ENCODE peak calls at places on chromosomes 16 and 17, in nine cellular contexts. One of them, this sample, is unnamed.
A peak's percentile ranks its signal among the peaks of the same experiment; 100 is the strongest.

GRCh38 chr17:4858880-4859260 is 25.7 kb downstream of the MINK1 start:
- DNase-seq in lower leg skin: peak; percentile 68
- DNase-seq in A549: no peak
- DNase-seq in transverse colon: peak; percentile 40
- DNase-seq in tibial nerve: no peak
- DNase-seq in endothelial cell of umbilical vein: peak; percentile 69
- DNase-seq in uterus: no peak
- DNase-seq in ovary: no peak
- DNase-seq in IMR-90: peak; percentile 27
- DNase-seq in this sample: no peak

GRCh38 chr17:82848022-82848592 is 8.3 kb upstream of the ZNF750 start:
- DNase-seq in A549: no peak
- DNase-seq in IMR-90: peak; percentile 79
- DNase-seq in uterus: peak; percentile 66
- DNase-seq in lower leg skin: no peak
- DNase-seq in transverse colon: peak; percentile 82
- DNase-seq in endothelial cell of umbilical vein: peak; percentile 16
- DNase-seq in tibial nerve: no peak
- DNase-seq in ovary: peak; percentile 72
- DNase-seq in this sample: no peak

GRCh38 chr16:1184980-1185379 is 32.1 kb downstream of the CACNA1H start:
- DNase-seq in endothelial cell of umbilical vein: no peak
- DNase-seq in A549: no peak
- DNase-seq in lower leg skin: no peak
- DNase-seq in ovary: no peak
- DNase-seq in uterus: no peak
- DNase-seq in IMR-90: no peak
- DNase-seq in transverse colon: no peak
- DNase-seq in tibial nerve: no peak
- DNase-seq in this sample: no peak

GRCh38 chr16:27633221-27633620 is 83.3 kb downstream of the KATNIP start:
- DNase-seq in lower leg skin: no peak
- DNase-seq in ovary: no peak
- DNase-seq in tibial nerve: no peak
- DNase-seq in uterus: no peak
- DNase-seq in IMR-90: no peak
- DNase-seq in endothelial cell of umbilical vein: no peak
- DNase-seq in A549: no peak
- DNase-seq in transverse colon: no peak
- DNase-seq in this sample: no peak

GRCh38 chr16:88999457-89000206 is 22.6 kb upstream of the CBFA2T3 start:
- DNase-seq in transverse colon: no peak
- DNase-seq in IMR-90: no peak
- DNase-seq in endothelial cell of umbilical vein: no peak
- DNase-seq in A549: no peak
- DNase-seq in lower leg skin: no peak
- DNase-seq in uterus: no peak
- DNase-seq in tibial nerve: no peak
- DNase-seq in ovary: no peak
- DNase-seq in this sample: peak; percentile 41

GRCh38 chr17:62794666-62794971 is 13.5 kb downstream of the MARCHF10 start:
- DNase-seq in IMR-90: no peak
- DNase-seq in endothelial cell of umbilical vein: peak; percentile 75
- DNase-seq in lower leg skin: no peak
- DNase-seq in ovary: no peak
- DNase-seq in A549: no peak
- DNase-seq in transverse colon: no peak
- DNase-seq in tibial nerve: no peak
- DNase-seq in uterus: no peak
- DNase-seq in this sample: no peak

GRCh38 chr17:81821603-81822311 is 11.3 kb downstream of the MCRIP1 start:
- DNase-seq in endothelial cell of umbilical vein: peak; percentile 63
- DNase-seq in transverse colon: peak; percentile 95
- DNase-seq in ovary: peak; percentile 72
- DNase-seq in tibial nerve: peak; percentile 37
- DNase-seq in IMR-90: peak; percentile 29
- DNase-seq in lower leg skin: peak; percentile 72
- DNase-seq in uterus: peak; percentile 55
- DNase-seq in A549: peak; percentile 93
- DNase-seq in this sample: peak; percentile 54

GRCh38 chr16:76081936-76082335 is 195.3 kb upstream of the CNTNAP4 start:
- DNase-seq in endothelial cell of umbilical vein: no peak
- DNase-seq in A549: no peak
- DNase-seq in transverse colon: no peak
- DNase-seq in IMR-90: no peak
- DNase-seq in tibial nerve: no peak
- DNase-seq in ovary: no peak
- DNase-seq in uterus: no peak
- DNase-seq in lower leg skin: no peak
- DNase-seq in this sample: no peak

GRCh38 chr17:79612468-79613194 is 1.8 kb upstream of the RBFOX3 start:
- DNase-seq in ovary: no peak
- DNase-seq in lower leg skin: no peak
- DNase-seq in uterus: no peak
- DNase-seq in IMR-90: peak; percentile 5
- DNase-seq in A549: peak; percentile 94
- DNase-seq in transverse colon: peak; percentile 58
- DNase-seq in endothelial cell of umbilical vein: peak; percentile 24
- DNase-seq in tibial nerve: no peak
- DNase-seq in this sample: peak; percentile 65

GRCh38 chr17:79531696-79532095 is 79.2 kb downstream of the RBFOX3 start:
- DNase-seq in uterus: no peak
- DNase-seq in lower leg skin: no peak
- DNase-seq in IMR-90: no peak
- DNase-seq in ovary: no peak
- DNase-seq in endothelial cell of umbilical vein: no peak
- DNase-seq in A549: no peak
- DNase-seq in tibial nerve: no peak
- DNase-seq in transverse colon: no peak
- DNase-seq in this sample: no peak

GRCh38 chr17:62562656-62563055 is 64.8 kb upstream of the MRC2 start:
- DNase-seq in endothelial cell of umbilical vein: peak; percentile 71
- DNase-seq in IMR-90: peak; percentile 68
- DNase-seq in ovary: no peak
- DNase-seq in uterus: no peak
- DNase-seq in transverse colon: peak; percentile 13
- DNase-seq in lower leg skin: no peak
- DNase-seq in tibial nerve: no peak
- DNase-seq in A549: no peak
- DNase-seq in this sample: no peak

GRCh38 chr16:52434224-52434623 is 112.7 kb downstream of the TOX3 start:
- DNase-seq in ovary: no peak
- DNase-seq in IMR-90: no peak
- DNase-seq in uterus: no peak
- DNase-seq in tibial nerve: no peak
- DNase-seq in lower leg skin: no peak
- DNase-seq in endothelial cell of umbilical vein: no peak
- DNase-seq in transverse colon: no peak
- DNase-seq in A549: no peak
- DNase-seq in this sample: no peak

GRCh38 chr16:87824991-87825841 is 44.1 kb downstream of the SLC7A5 start:
- DNase-seq in IMR-90: no peak
- DNase-seq in endothelial cell of umbilical vein: no peak
- DNase-seq in A549: no peak
- DNase-seq in ovary: no peak
- DNase-seq in lower leg skin: no peak
- DNase-seq in tibial nerve: no peak
- DNase-seq in uterus: no peak
- DNase-seq in transverse colon: no peak
- DNase-seq in this sample: no peak

GRCh38 chr16:69941251-69942098 is 9.7 kb upstream of the CLEC18A start:
- DNase-seq in transverse colon: no peak
- DNase-seq in uterus: no peak
- DNase-seq in ovary: no peak
- DNase-seq in A549: no peak
- DNase-seq in tibial nerve: no peak
- DNase-seq in lower leg skin: no peak
- DNase-seq in endothelial cell of umbilical vein: no peak
- DNase-seq in IMR-90: no peak
- DNase-seq in this sample: no peak

GRCh38 chr17:82974136-82974952 is 105.1 kb upstream of the METRNL start:
- DNase-seq in lower leg skin: no peak
- DNase-seq in ovary: no peak
- DNase-seq in endothelial cell of umbilical vein: no peak
- DNase-seq in tibial nerve: no peak
- DNase-seq in A549: no peak
- DNase-seq in IMR-90: no peak
- DNase-seq in transverse colon: no peak
- DNase-seq in uterus: no peak
- DNase-seq in this sample: no peak

GRCh38 chr16:4347765-4348509 is 3.2 kb downstream of the PAM16 start:
- DNase-seq in A549: no peak
- DNase-seq in transverse colon: no peak
- DNase-seq in ovary: no peak
- DNase-seq in tibial nerve: no peak
- DNase-seq in IMR-90: no peak
- DNase-seq in uterus: no peak
- DNase-seq in endothelial cell of umbilical vein: no peak
- DNase-seq in lower leg skin: no peak
- DNase-seq in this sample: peak; percentile 68

GRCh38 chr16:3282747-3283524 is at the start of gene ZNF263:
- DNase-seq in tibial nerve: peak; percentile 94
- DNase-seq in uterus: peak; percentile 94
- DNase-seq in lower leg skin: peak; percentile 97
- DNase-seq in ovary: peak; percentile 94
- DNase-seq in A549: peak; percentile 97
- DNase-seq in endothelial cell of umbilical vein: peak; percentile 98
- DNase-seq in transverse colon: peak; percentile 97
- DNase-seq in IMR-90: peak; percentile 98
- DNase-seq in this sample: peak; percentile 97
- TF ChIP-seq POLR2A in tibial nerve: peak; percentile 76
- TF ChIP-seq POLR2A in uterus: peak; percentile 62
- TF ChIP-seq POLR2A in lower leg skin: peak; percentile 67
- TF ChIP-seq POLR2A in ovary: peak; percentile 78
- TF ChIP-seq POLR2A in A549: peak; percentile 67
- TF ChIP-seq POLR2A in endothelial cell of umbilical vein: peak; percentile 75
- TF ChIP-seq POLR2A in transverse colon: peak; percentile 77
- TF ChIP-seq POLR2A in IMR-90: peak; percentile 87
- TF ChIP-seq POLR2A in this sample: peak; percentile 74

DNA sequence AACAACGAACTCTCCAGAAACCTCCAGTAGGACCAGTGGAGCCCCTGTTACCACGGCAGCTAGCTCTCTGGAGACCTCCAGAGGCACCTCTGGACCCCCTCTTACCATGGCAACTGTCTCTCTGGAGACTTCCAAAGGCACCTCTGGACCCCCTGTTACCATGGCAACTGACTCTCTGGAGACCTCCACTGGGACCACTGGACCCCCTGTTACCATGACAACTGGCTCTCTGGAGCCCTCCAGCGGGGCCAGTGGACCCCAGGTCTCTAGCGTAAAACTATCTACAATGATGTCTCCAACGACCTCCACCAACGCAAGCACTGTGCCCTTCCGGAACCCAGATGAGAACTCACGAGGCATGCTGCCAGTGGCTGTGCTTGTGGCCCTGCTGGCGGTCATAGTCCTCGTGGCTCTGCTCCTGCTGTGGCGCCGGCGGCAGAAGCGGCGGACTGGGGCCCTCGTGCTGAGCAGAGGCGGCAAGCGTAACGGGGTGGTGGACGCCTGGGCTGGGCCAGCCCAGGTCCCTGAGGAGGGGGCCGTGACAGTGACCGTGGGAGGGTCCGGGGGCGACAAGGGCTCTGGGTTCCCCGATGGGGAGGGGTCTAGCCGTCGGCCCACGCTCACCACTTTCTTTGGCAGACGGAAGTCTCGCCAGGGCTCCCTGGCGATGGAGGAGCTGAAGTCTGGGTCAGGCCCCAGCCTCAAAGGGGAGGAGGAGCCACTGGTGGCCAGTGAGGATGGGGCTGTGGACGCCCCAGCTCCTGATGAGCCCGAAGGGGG is 1.3 kb downstream of the SPN start:
- DNase-seq in endothelial cell of umbilical vein: no peak
- DNase-seq in IMR-90: no peak
- DNase-seq in tibial nerve: no peak
- DNase-seq in ovary: no peak
- DNase-seq in transverse colon: peak; percentile 32
- DNase-seq in A549: no peak
- DNase-seq in uterus: no peak
- DNase-seq in lower leg skin: no peak
- DNase-seq in this sample: peak; percentile 90
- H3K4me3 ChIP-seq in endothelial cell of umbilical vein: no peak overlapping the region
- H3K4me3 ChIP-seq in IMR-90: no peak overlapping the region
- H3K4me3 ChIP-seq in tibial nerve: no peak overlapping the region
- H3K4me3 ChIP-seq in ovary: no peak overlapping the region
- H3K4me3 ChIP-seq in transverse colon: no peak overlapping the region
- H3K4me3 ChIP-seq in A549: no peak overlapping the region
- H3K4me3 ChIP-seq in uterus: no peak overlapping the region
- H3K4me3 ChIP-seq in lower leg skin: no peak overlapping the region
- H3K4me3 ChIP-seq in this sample: peak overlapping the region; percentile 96

GRCh38 chr17:44797809-44798208 is 32.3 kb downstream of the GJC1 start:
- DNase-seq in transverse colon: no peak
- DNase-seq in ovary: no peak
- DNase-seq in A549: no peak
- DNase-seq in IMR-90: peak; percentile 59
- DNase-seq in lower leg skin: no peak
- DNase-seq in tibial nerve: no peak
- DNase-seq in uterus: no peak
- DNase-seq in endothelial cell of umbilical vein: no peak
- DNase-seq in this sample: no peak
- TF ChIP-seq POLR2A in transverse colon: no peak
- TF ChIP-seq POLR2A in ovary: no peak
- TF ChIP-seq POLR2A in A549: no peak
- TF ChIP-seq POLR2A in IMR-90: no peak
- TF ChIP-seq POLR2A in lower leg skin: no peak
- TF ChIP-seq POLR2A in tibial nerve: no peak
- TF ChIP-seq POLR2A in uterus: peak; percentile 21
- TF ChIP-seq POLR2A in endothelial cell of umbilical vein: no peak
- TF ChIP-seq POLR2A in this sample: no peak

GRCh38 chr17:40329981-40330794 is 21.2 kb downstream of the RARA start:
- DNase-seq in lower leg skin: no peak
- DNase-seq in IMR-90: no peak
- DNase-seq in tibial nerve: no peak
- DNase-seq in ovary: peak; percentile 40
- DNase-seq in A549: no peak
- DNase-seq in transverse colon: peak; percentile 60
- DNase-seq in uterus: no peak
- DNase-seq in endothelial cell of umbilical vein: no peak
- DNase-seq in this sample: peak; percentile 87

GRCh38 chr17:40333781-40334453 is 24.9 kb downstream of the RARA start:
- DNase-seq in uterus: no peak
- DNase-seq in transverse colon: no peak
- DNase-seq in lower leg skin: no peak
- DNase-seq in tibial nerve: no peak
- DNase-seq in A549: no peak
- DNase-seq in IMR-90: no peak
- DNase-seq in endothelial cell of umbilical vein: no peak
- DNase-seq in ovary: no peak
- DNase-seq in this sample: peak; percentile 88

GRCh38 chr17:40328386-40328766 is 19.4 kb downstream of the RARA start:
- DNase-seq in IMR-90: no peak
- DNase-seq in uterus: no peak
- DNase-seq in endothelial cell of umbilical vein: no peak
- DNase-seq in transverse colon: no peak
- DNase-seq in tibial nerve: no peak
- DNase-seq in ovary: no peak
- DNase-seq in lower leg skin: no peak
- DNase-seq in A549: no peak
- DNase-seq in this sample: peak; percentile 67

GRCh38 chr17:40330850-40331470 is 22.0 kb downstream of the RARA start:
- DNase-seq in ovary: no peak
- DNase-seq in A549: no peak
- DNase-seq in tibial nerve: no peak
- DNase-seq in transverse colon: no peak
- DNase-seq in uterus: no peak
- DNase-seq in IMR-90: no peak
- DNase-seq in lower leg skin: no peak
- DNase-seq in endothelial cell of umbilical vein: no peak
- DNase-seq in this sample: no peak

GRCh38 chr17:40331743-40332641 is 23.0 kb downstream of the RARA start:
- DNase-seq in A549: no peak
- DNase-seq in tibial nerve: peak; percentile 83
- DNase-seq in IMR-90: no peak
- DNase-seq in lower leg skin: no peak
- DNase-seq in uterus: peak; percentile 93
- DNase-seq in ovary: peak; percentile 95
- DNase-seq in endothelial cell of umbilical vein: peak; percentile 73
- DNase-seq in transverse colon: peak; percentile 64
- DNase-seq in this sample: no peak
- H3K4me3 ChIP-seq in A549: no peak overlapping the region
- H3K4me3 ChIP-seq in tibial nerve: no peak overlapping the region
- H3K4me3 ChIP-seq in IMR-90: no peak overlapping the region
- H3K4me3 ChIP-seq in lower leg skin: no peak overlapping the region
- H3K4me3 ChIP-seq in uterus: no peak overlapping the region
- H3K4me3 ChIP-seq in ovary: no peak overlapping the region
- H3K4me3 ChIP-seq in endothelial cell of umbilical vein: no peak overlapping the region
- H3K4me3 ChIP-seq in transverse colon: no peak overlapping the region
- H3K4me3 ChIP-seq in this sample: no peak overlapping the region

This sample was measured in NB4.